ENCODE peak calls at places on chromosomes 11 and 22, in four cellular contexts. X is body of pancreas, J is Peyer's patch, S is dorsolateral prefrontal cortex. C is an unnamed sample.

GRCh38 chr11:3109921-3110706 is 52.9 kb upstream of the CARS1 start:
- DNase-seq in X (peak; percentile 47), J (peak; percentile 75), S (peak; percentile 28), C (no peak)

GRCh38 chr11:77126861-77127673 is 979 bp upstream of the MYO7A start:
- DNase-seq in J (peak; percentile 83), X (peak; percentile 73), S (peak; percentile 43), C (peak; percentile 68)

GRCh38 chr11:73359930-73360742 is 16.1 kb upstream of the RELT start:
- DNase-seq in S (no peak), X (peak; percentile 28), J (no peak), C (peak; percentile 39)

GRCh38 chr11:77308838-77309237 is 7.4 kb upstream of the GDPD4 start:
- DNase-seq in X (no peak), J (no peak), S (no peak), C (no peak)

GRCh38 chr11:116867619-116868018 is 30.2 kb upstream of the APOA1 start:
- DNase-seq in S (no peak), X (no peak), J (no peak), C (no peak)

GRCh38 chr11:75668508-75669297 is at the start of gene MAP6:
- DNase-seq in X (peak; percentile 9), J (peak; percentile 54), S (no peak), C (peak; percentile 24)

GRCh38 chr11:116033931-116034553 is 529.8 kb upstream of the CADM1 start:
- DNase-seq in S (no peak), X (no peak), J (no peak), C (no peak)

GRCh38 chr11:118059231-118059940 is 17.5 kb upstream of the TMPRSS4 start:
- DNase-seq in X (no peak), S (no peak), J (no peak), C (no peak)

GRCh38 chr11:112278803-112279202 is 18.1 kb upstream of the PLET1 start:
- DNase-seq in J (no peak), S (no peak), X (no peak), C (no peak)

GRCh38 chr22:48334971-48335370 is 1492.7 kb downstream of the BRD1 start:
- DNase-seq in S (no peak), X (no peak), J (peak; percentile 31), C (no peak)

GRCh38 chr11:116519499-116519898 is 253.3 kb downstream of the BUD13 start:
- DNase-seq in X (no peak), S (no peak), J (no peak), C (no peak)

GRCh38 chr11:101470881-101471535 is 112.8 kb downstream of the TRPC6 start:
- DNase-seq in J (no peak), X (no peak), S (no peak), C (no peak)

GRCh38 chr11:46930089-46930488 is 6.5 kb upstream of the CSTPP1 start:
- DNase-seq in J (no peak), X (peak; percentile 40), S (no peak), C (no peak)

GRCh38 chr11:64859542-64860414 is 15.3 kb upstream of the CDC42BPG start:
- DNase-seq in J (no peak), S (no peak), X (no peak), C (no peak)

GRCh38 chr22:47197735-47198500 is 435.5 kb downstream of the TBC1D22A start:
- DNase-seq in X (no peak), S (peak; percentile 13), J (no peak), C (peak; percentile 13)

GRCh38 chr22:31250740-31251330 is 38.7 kb downstream of the LIMK2 start:
- DNase-seq in S (no peak), J (no peak), X (peak; percentile 42), C (no peak)

GRCh38 chr22:37626144-37626543 is 13.3 kb upstream of the SH3BP1 start:
- DNase-seq in X (peak; percentile 52), J (peak; percentile 55), S (no peak), C (peak; percentile 79)

GRCh38 chr11:92314499-92314898 is 89.9 kb downstream of the FAT3 start:
- DNase-seq in X (no peak), S (no peak), J (no peak), C (no peak)

GRCh38 chr11:134527382-134528243 is 115.6 kb upstream of the B3GAT1 start:
- DNase-seq in S (peak; percentile 21), X (no peak), J (peak; percentile 12), C (peak; percentile 16)

GRCh38 chr22:38403806-38404205 is 51.2 kb downstream of the KCNJ4 start:
- DNase-seq in X (no peak), S (no peak), J (no peak), C (no peak)

GRCh38 chr22:44042822-44043221 is 18.7 kb downstream of the PARVB start:
- DNase-seq in S (no peak), X (no peak), J (no peak), C (no peak)

GRCh38 chr22:39292561-39293074 is 26.8 kb downstream of the RPL3 start:
- DNase-seq in X (peak; percentile 96), S (peak; percentile 61), J (peak; percentile 81), C (peak; percentile 97)

GRCh38 chr11:210803-211180 is 3.3 kb downstream of the RIC8A start:
- DNase-seq in X (no peak), J (no peak), S (peak; percentile 20), C (no peak)

GRCh38 chr22:24938741-24939341 is 7.7 kb downstream of the LHFPL7 start:
- DNase-seq in S (no peak), J (no peak), X (peak; percentile 41), C (peak; percentile 23)

GRCh38 chr22:37526376-37526775 is 7.2 kb upstream of the CARD10 start:
- DNase-seq in S (no peak), J (no peak), X (no peak), C (no peak)

GRCh38 chr11:420911-421321 is 6.1 kb upstream of the SIGIRR start:
- DNase-seq in J (no peak), X (no peak), S (no peak), C (no peak)

GRCh38 chr11:26194871-26195270 is 137.1 kb upstream of the ANO3 start:
- DNase-seq in J (no peak), S (no peak), X (no peak), C (no peak)

DNA sequence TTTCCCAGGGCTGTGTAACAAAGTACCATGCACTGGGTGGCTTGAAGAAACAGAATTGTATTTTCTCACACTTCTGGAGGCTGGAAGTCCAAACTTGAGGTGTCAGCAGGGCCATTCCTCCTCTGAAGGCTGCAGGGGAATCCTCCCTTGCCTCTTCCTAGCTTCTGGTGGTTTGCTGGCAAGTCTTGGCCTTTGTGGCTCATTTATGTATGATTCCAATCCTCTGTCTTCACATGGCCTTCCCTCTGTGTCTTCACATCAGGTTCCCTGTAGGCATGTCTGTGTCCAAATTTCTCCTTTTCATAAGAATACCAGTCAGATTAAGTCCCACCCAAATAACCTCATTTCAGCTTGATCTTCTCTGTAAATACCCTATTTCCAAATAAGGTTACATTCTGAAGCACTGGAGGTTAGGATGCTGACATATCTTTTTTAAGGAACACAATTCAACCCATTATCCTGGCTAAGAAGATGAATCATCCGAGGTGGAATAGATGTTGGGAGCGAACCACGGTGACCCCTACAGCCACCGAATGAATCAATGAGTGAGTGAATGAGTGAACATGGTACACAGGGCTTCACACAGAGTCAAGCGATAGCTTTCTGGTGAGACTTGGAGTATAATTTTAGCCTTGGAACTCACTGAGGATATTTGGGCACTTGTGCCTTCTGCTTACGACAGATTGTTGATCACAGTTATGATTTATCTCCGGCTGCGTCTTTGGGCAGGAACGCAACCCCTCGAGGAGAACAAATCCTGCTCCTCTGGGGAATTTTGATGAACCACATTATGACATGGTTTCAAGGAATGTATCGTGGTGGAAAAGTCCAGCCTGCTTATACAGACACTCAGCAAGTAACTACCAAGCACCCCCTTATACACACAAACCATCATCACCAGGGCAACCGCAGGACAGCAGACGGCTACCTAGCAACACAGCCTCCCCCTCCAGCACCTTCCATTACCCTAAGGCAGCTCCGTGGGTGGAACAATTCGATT is 34.3 kb upstream of the MICAL2 start:
- DNase-seq in J (no peak), S (no peak), X (no peak), C (no peak)
- H3K27ac ChIP-seq in J (peak overlapping the region; percentile 65), S (peak overlapping the region; percentile 58), X (no peak overlapping the region), C (no peak overlapping the region)

DNA sequence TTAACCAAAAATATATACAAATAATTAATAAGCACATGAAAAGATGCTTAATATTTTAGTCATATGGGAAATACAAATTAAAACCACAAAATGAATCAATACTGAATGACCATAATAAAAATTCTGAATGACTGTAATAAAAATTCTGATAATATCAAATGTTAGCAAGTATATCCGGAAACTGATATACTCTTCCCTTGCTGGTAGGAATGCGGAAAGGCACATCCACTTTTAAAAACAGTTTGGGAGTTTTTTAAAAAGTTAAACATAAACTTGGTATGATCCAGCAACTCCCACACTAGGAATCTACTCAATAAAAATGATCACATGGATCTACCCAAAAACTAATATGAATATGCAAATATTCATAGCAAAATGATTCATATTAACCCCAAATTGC is 30.8 kb upstream of the GRIA4 start:
- DNase-seq in J (no peak), X (no peak), S (no peak), C (no peak)
- H3K27ac ChIP-seq in J (no peak overlapping the region), X (no peak overlapping the region), S (no peak overlapping the region), C (no peak overlapping the region)

DNA sequence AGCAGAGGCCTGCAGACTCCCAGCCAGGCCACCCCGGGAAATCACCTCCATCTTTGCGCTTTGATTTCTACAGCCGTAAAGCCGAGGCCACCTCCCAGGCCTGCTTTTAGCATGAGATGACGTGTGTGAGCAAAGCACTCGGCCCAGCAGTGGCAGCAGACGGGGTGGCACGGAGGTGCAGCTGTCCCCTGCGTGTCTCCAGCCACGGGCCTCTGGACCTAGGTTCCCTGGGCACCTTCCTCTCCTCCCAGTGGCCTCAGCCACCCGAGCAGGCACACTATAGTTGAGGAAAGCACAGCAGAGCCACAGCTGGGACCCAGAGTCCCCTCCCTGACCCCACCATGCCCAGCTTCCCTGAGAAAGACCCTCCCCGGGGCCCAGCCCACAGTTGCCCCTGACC is 15.9 kb downstream of the GNAZ start:
- DNase-seq in J (no peak), X (no peak), S (no peak), C (no peak)
- H3K27ac ChIP-seq in J (no peak overlapping the region), X (no peak overlapping the region), S (no peak overlapping the region), C (no peak overlapping the region)

GRCh38 chr11:79925570-79925969 is 484.7 kb upstream of the TENM4 start:
- DNase-seq in S (no peak), J (no peak), X (no peak), C (no peak)
- H3K27ac ChIP-seq in S (no peak overlapping the region), J (no peak overlapping the region), X (no peak overlapping the region), C (no peak overlapping the region)

DNA sequence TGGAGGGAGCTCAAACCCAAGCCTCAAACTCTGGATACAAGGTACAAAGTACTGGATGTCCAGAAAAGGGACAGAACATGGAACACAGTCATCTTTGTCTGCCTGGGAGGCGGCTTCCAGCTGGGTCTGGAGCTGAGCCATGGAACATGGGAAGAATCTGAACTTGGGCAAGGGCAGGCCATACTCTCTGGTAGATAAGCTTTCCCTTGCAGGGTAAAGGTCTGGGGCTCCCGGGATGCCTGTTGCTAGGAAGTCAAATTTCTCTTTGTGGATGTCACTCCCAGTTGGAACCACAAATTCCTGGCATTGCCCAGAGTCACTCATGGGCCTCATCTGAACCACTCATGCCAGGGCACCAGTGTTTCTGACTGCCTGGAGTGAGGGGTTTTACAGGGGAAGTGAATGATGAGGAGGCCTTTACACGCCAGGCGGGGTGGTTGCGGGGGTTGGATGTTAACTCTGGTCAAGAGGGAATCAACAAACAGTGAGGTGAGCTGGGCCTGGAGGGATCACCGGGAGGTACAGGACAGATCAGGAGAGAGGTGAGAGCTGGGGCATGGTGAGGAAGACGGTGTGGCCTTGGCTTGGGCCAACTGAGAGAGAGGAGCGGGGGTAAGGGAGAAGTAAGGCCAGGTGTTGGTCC is 5.7 kb downstream of the FTH1 start:
- DNase-seq in S (peak; percentile 89), X (peak; percentile 70), J (peak; percentile 81), C (peak; percentile 87)
- H3K27ac ChIP-seq in S (peak overlapping the region; percentile 99), X (peak overlapping the region; percentile 98), J (peak overlapping the region; percentile 100), C (peak overlapping the region; percentile 100)